ENCODE peak calls at places on chromosomes 2 and 18, in five cellular contexts. One of them, this sample, is unnamed.

GRCh38 chr18:64110692-64111480 is 38.0 kb downstream of the LINC00305 start:
- DNase-seq in fibroblast of mammary gland: no peak
- DNase-seq in thoracic aorta: no peak
- DNase-seq in cardiac fibroblast: no peak
- DNase-seq in GM23338: no peak
- DNase-seq in this sample: peak; percentile 55

GRCh38 chr2:219230201-219230540 is 565 bp downstream of the ANKZF1 start:
- DNase-seq in fibroblast of mammary gland: peak; percentile 54
- DNase-seq in thoracic aorta: no peak
- DNase-seq in cardiac fibroblast: peak; percentile 57
- DNase-seq in GM23338: peak; percentile 80
- DNase-seq in this sample: peak; percentile 64

GRCh38 chr2:120343433-120344105 is 2.4 kb upstream of the INHBB start:
- DNase-seq in fibroblast of mammary gland: peak; percentile 62
- DNase-seq in thoracic aorta: peak; percentile 45
- DNase-seq in cardiac fibroblast: peak; percentile 86
- DNase-seq in GM23338: peak; percentile 95
- DNase-seq in this sample: peak; percentile 73

GRCh38 chr2:66446178-66446860 is 11.4 kb downstream of the MEIS1 start:
- DNase-seq in fibroblast of mammary gland: peak; percentile 76
- DNase-seq in thoracic aorta: no peak
- DNase-seq in cardiac fibroblast: peak; percentile 33
- DNase-seq in GM23338: peak; percentile 74
- DNase-seq in this sample: peak; percentile 86

GRCh38 chr2:185970148-185970852 is 231.7 kb downstream of the FSIP2 start:
- DNase-seq in fibroblast of mammary gland: peak; percentile 20
- DNase-seq in thoracic aorta: no peak
- DNase-seq in cardiac fibroblast: peak; percentile 4
- DNase-seq in GM23338: no peak
- DNase-seq in this sample: peak; percentile 14

GRCh38 chr2:151560289-151560688 is 150.6 kb downstream of the RIF1 start:
- DNase-seq in fibroblast of mammary gland: peak; percentile 67
- DNase-seq in thoracic aorta: no peak
- DNase-seq in cardiac fibroblast: peak; percentile 39
- DNase-seq in GM23338: no peak
- DNase-seq in this sample: peak; percentile 35

GRCh38 chr2:215958231-215958630 is 55.1 kb downstream of the MREG start:
- DNase-seq in fibroblast of mammary gland: peak; percentile 65
- DNase-seq in thoracic aorta: no peak
- DNase-seq in cardiac fibroblast: no peak
- DNase-seq in GM23338: no peak
- DNase-seq in this sample: no peak

GRCh38 chr2:152460567-152460966 is 125.6 kb downstream of the FMNL2 start:
- DNase-seq in fibroblast of mammary gland: no peak
- DNase-seq in thoracic aorta: no peak
- DNase-seq in cardiac fibroblast: no peak
- DNase-seq in GM23338: no peak
- DNase-seq in this sample: no peak

GRCh38 chr2:227848146-227848545 is 23.3 kb upstream of the DAW1 start:
- DNase-seq in fibroblast of mammary gland: peak; percentile 64
- DNase-seq in thoracic aorta: no peak
- DNase-seq in cardiac fibroblast: no peak
- DNase-seq in GM23338: no peak
- DNase-seq in this sample: no peak

GRCh38 chr2:143513081-143513480 is 383.9 kb downstream of the ARHGAP15 start:
- DNase-seq in fibroblast of mammary gland: peak; percentile 73
- DNase-seq in thoracic aorta: no peak
- DNase-seq in cardiac fibroblast: peak; percentile 83
- DNase-seq in GM23338: peak; percentile 76
- DNase-seq in this sample: peak; percentile 82

GRCh38 chr2:10915236-10915635 is 3.5 kb downstream of the KCNF1 start:
- DNase-seq in fibroblast of mammary gland: no peak
- DNase-seq in thoracic aorta: no peak
- DNase-seq in cardiac fibroblast: no peak
- DNase-seq in GM23338: no peak
- DNase-seq in this sample: no peak

GRCh38 chr2:10914272-10914693 is 2.5 kb downstream of the KCNF1 start:
- DNase-seq in fibroblast of mammary gland: no peak
- DNase-seq in thoracic aorta: no peak
- DNase-seq in cardiac fibroblast: no peak
- DNase-seq in GM23338: peak; percentile 86
- DNase-seq in this sample: no peak

GRCh38 chr2:10912796-10913445 is 1.2 kb downstream of the KCNF1 start:
- DNase-seq in fibroblast of mammary gland: no peak
- DNase-seq in thoracic aorta: no peak
- DNase-seq in cardiac fibroblast: no peak
- DNase-seq in GM23338: no peak
- DNase-seq in this sample: no peak

GRCh38 chr2:10912076-10912731 is 470 bp downstream of the KCNF1 start:
- DNase-seq in fibroblast of mammary gland: no peak
- DNase-seq in thoracic aorta: no peak
- DNase-seq in cardiac fibroblast: no peak
- DNase-seq in GM23338: peak; percentile 37
- DNase-seq in this sample: no peak

DNA sequence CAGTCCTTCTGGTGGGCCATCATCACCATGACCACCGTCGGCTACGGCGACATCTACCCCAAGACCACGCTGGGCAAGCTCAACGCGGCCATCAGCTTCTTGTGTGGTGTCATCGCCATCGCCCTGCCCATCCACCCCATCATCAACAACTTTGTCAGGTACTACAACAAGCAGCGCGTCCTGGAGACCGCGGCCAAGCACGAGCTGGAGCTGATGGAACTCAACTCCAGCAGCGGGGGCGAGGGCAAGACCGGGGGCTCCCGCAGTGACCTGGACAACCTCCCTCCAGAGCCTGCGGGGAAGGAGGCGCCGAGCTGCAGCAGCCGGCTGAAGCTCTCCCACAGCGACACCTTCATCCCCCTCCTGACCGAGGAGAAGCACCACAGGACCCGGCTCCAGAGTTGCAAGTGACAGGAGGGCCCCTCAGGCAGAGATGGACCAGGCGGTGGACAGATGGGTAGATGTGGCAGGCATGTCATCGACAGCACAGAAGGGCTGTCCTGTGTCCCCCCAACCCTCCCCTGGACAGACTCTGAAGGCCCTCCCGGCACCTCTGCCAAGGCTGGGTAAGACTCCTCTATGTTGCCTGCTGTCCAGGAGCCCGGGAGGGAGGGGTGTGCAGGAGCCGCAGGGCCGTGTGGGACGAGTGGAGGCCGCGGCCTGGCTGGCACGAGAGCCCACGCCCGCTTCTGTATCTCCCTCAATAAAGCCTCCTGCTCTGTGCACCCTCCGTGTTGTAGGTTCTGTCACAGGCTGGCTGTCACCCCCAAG is 2.0 kb downstream of the KCNF1 start:
- DNase-seq in fibroblast of mammary gland: no peak
- DNase-seq in thoracic aorta: no peak
- DNase-seq in cardiac fibroblast: no peak
- DNase-seq in GM23338: no peak
- DNase-seq in this sample: no peak
- H3K4me3 ChIP-seq in fibroblast of mammary gland: no peak overlapping the region
- H3K4me3 ChIP-seq in thoracic aorta: no peak overlapping the region
- H3K4me3 ChIP-seq in cardiac fibroblast: no peak overlapping the region
- H3K4me3 ChIP-seq in GM23338: no peak overlapping the region
- H3K4me3 ChIP-seq in this sample: no peak overlapping the region

GRCh38 chr2:170521299-170521698 is 193.8 kb upstream of the SP5 start:
- DNase-seq in fibroblast of mammary gland: no peak
- DNase-seq in thoracic aorta: no peak
- DNase-seq in cardiac fibroblast: no peak
- DNase-seq in GM23338: no peak
- DNase-seq in this sample: no peak

GRCh38 chr2:170524828-170525565 is 190.1 kb upstream of the SP5 start:
- DNase-seq in fibroblast of mammary gland: peak; percentile 38
- DNase-seq in thoracic aorta: no peak
- DNase-seq in cardiac fibroblast: no peak
- DNase-seq in GM23338: no peak
- DNase-seq in this sample: no peak

GRCh38 chr2:170525566-170525900 is 189.6 kb upstream of the SP5 start:
- DNase-seq in fibroblast of mammary gland: peak; percentile 99
- DNase-seq in thoracic aorta: peak; percentile 76
- DNase-seq in cardiac fibroblast: peak; percentile 94
- DNase-seq in GM23338: no peak
- DNase-seq in this sample: peak; percentile 88

GRCh38 chr2:170518911-170519310 is 196.2 kb upstream of the SP5 start:
- DNase-seq in fibroblast of mammary gland: no peak
- DNase-seq in thoracic aorta: no peak
- DNase-seq in cardiac fibroblast: no peak
- DNase-seq in GM23338: no peak
- DNase-seq in this sample: no peak

DNA sequence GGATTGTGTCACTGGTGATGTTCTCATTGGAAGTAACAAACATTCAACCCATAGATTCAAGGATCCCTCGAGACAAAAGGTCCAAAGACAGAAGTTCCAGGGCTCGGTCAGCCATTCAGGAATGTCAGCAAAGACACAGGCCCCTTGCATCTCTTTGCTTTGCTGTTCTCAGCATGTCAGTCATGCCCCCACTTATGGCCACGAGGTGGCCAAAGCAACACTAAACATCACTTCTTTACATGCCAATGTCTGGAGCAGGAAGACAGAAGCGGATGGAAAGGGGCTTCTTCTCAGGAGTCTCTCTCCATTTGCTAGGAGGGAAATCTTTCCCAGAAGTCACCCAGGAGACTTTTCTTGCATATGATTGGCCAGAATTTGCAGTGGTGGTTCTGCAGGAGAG is 191.6 kb upstream of the SP5 start:
- DNase-seq in fibroblast of mammary gland: no peak
- DNase-seq in thoracic aorta: no peak
- DNase-seq in cardiac fibroblast: no peak
- DNase-seq in GM23338: no peak
- DNase-seq in this sample: no peak
- TF ChIP-seq CTCF in fibroblast of mammary gland: no peak
- TF ChIP-seq CTCF in thoracic aorta: no peak
- TF ChIP-seq CTCF in cardiac fibroblast: no peak
- TF ChIP-seq CTCF in GM23338: no peak
- TF ChIP-seq CTCF in this sample: no peak

GRCh38 chr2:11745613-11746375 is 638 bp upstream of the LPIN1 start:
- DNase-seq in fibroblast of mammary gland: no peak
- DNase-seq in thoracic aorta: no peak
- DNase-seq in cardiac fibroblast: no peak
- DNase-seq in GM23338: no peak
- DNase-seq in this sample: no peak
- H3K4me3 ChIP-seq in fibroblast of mammary gland: peak overlapping the region; percentile 23
- H3K4me3 ChIP-seq in thoracic aorta: peak overlapping the region; percentile 80
- H3K4me3 ChIP-seq in cardiac fibroblast: peak overlapping the region; percentile 16
- H3K4me3 ChIP-seq in GM23338: peak overlapping the region; percentile 56
- H3K4me3 ChIP-seq in this sample: peak overlapping the region; percentile 24

DNA sequence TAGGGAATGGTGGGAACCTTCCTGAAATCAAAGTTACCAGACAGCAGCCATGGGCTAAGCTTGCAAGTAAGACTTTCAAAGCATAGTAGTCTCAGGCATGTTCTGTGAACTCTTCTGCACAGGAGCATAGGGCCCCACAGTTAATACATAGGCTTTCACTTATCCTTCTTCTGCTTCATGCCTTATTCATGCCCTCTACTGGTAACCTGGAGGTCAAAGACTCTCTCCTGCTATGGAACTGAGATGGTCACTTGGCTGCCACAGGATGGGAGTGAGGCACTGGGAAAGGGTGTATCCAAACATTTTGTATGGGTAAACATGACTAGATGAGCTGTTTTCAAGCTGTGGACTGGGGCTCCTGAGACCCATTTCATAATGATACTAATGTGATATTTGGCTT is 49.1 kb upstream of the ZNF638 start:
- DNase-seq in fibroblast of mammary gland: peak; percentile 11
- DNase-seq in thoracic aorta: no peak
- DNase-seq in cardiac fibroblast: peak; percentile 7
- DNase-seq in GM23338: peak; percentile 26
- DNase-seq in this sample: peak; percentile 4
- TF ChIP-seq CTCF in fibroblast of mammary gland: peak; percentile 17
- TF ChIP-seq CTCF in thoracic aorta: no peak
- TF ChIP-seq CTCF in cardiac fibroblast: no peak
- TF ChIP-seq CTCF in GM23338: peak; percentile 64
- TF ChIP-seq CTCF in this sample: peak; percentile 16

DNA sequence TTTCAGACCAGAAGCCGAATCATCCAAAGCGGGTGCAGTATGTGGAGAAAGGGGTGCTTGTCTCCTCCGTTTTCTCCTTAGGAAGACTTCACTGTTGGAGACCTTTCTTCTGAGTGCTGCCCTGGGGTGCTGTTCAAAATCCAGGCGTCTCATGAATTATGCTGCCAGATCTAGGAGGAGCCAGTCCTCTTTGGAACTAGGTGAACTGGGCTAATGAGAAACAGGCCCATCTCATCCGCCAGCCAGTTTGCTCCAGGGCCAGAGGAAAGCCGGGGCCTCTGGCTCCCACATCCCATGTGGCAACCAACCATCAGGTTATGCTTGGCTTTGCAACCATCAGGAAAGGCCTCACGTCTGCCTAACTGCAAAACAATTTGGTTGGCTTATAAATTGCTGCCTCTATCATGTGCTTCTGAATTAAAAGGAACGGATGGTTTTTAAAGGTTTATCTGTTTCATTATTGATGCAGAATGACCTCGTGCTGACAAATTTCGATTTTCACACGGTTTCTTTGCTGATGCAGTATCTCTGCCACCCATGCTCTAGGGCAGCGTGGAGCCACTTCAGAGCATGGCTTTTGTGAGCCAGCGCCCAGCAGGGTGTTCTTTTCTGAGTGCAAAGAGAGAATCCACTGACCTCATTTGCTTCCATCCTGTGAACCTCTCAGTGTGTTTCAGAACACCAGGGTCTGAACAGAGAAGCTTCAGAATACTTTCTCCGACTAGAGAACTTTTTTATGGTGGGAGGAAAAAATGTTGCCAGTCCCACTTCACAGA is 142.9 kb upstream of the L3MBTL4 start:
- DNase-seq in fibroblast of mammary gland: peak; percentile 49
- DNase-seq in thoracic aorta: no peak
- DNase-seq in cardiac fibroblast: no peak
- DNase-seq in GM23338: peak; percentile 12
- DNase-seq in this sample: no peak
- H3K4me3 ChIP-seq in fibroblast of mammary gland: no peak overlapping the region
- H3K4me3 ChIP-seq in thoracic aorta: no peak overlapping the region
- H3K4me3 ChIP-seq in cardiac fibroblast: no peak overlapping the region
- H3K4me3 ChIP-seq in GM23338: no peak overlapping the region
- H3K4me3 ChIP-seq in this sample: no peak overlapping the region